ENCODE peak calls at places on chromosomes 5 and 9, in eight cellular contexts. One of them, this sample, is unnamed.

GRCh38 chr5:56233230-56233629 is at the start of gene ANKRD55:
- DNase-seq in cardiac muscle cell: peak
- DNase-seq in tibial artery: no peak
- DNase-seq in body of pancreas: no peak
- DNase-seq in IMR-90: no peak
- DNase-seq in PC-3: no peak
- DNase-seq in fibroblast of lung: peak
- DNase-seq in lower lobe of right lung: no peak
- DNase-seq in this sample: no peak

GRCh38 chr9:106092083-106092482 is 397.7 kb downstream of the TMEM38B start:
- DNase-seq in fibroblast of lung: no peak
- DNase-seq in IMR-90: no peak
- DNase-seq in lower lobe of right lung: no peak
- DNase-seq in PC-3: no peak
- DNase-seq in tibial artery: no peak
- DNase-seq in cardiac muscle cell: no peak
- DNase-seq in body of pancreas: no peak
- DNase-seq in this sample: no peak

GRCh38 chr9:96327694-96328352 is 25.8 kb upstream of the HSD17B3 start:
- DNase-seq in tibial artery: peak
- DNase-seq in PC-3: peak
- DNase-seq in lower lobe of right lung: no peak
- DNase-seq in fibroblast of lung: peak
- DNase-seq in IMR-90: peak
- DNase-seq in cardiac muscle cell: peak
- DNase-seq in body of pancreas: peak
- DNase-seq in this sample: no peak

GRCh38 chr9:69515810-69516209 is 156.4 kb downstream of the APBA1 start:
- DNase-seq in IMR-90: no peak
- DNase-seq in fibroblast of lung: no peak
- DNase-seq in cardiac muscle cell: no peak
- DNase-seq in body of pancreas: no peak
- DNase-seq in tibial artery: no peak
- DNase-seq in PC-3: no peak
- DNase-seq in lower lobe of right lung: peak
- DNase-seq in this sample: no peak

GRCh38 chr9:121568101-121568460 is 68.4 kb upstream of the GGTA1 start:
- DNase-seq in lower lobe of right lung: no peak
- DNase-seq in IMR-90: no peak
- DNase-seq in cardiac muscle cell: no peak
- DNase-seq in tibial artery: no peak
- DNase-seq in body of pancreas: peak
- DNase-seq in PC-3: no peak
- DNase-seq in fibroblast of lung: no peak
- DNase-seq in this sample: no peak

GRCh38 chr5:180813418-180813817 is 10.8 kb upstream of the MGAT1 start:
- DNase-seq in lower lobe of right lung: no peak
- DNase-seq in PC-3: peak
- DNase-seq in body of pancreas: no peak
- DNase-seq in IMR-90: no peak
- DNase-seq in fibroblast of lung: no peak
- DNase-seq in tibial artery: no peak
- DNase-seq in cardiac muscle cell: no peak
- DNase-seq in this sample: no peak

GRCh38 chr5:34717426-34718327 is 61.5 kb downstream of the RAI14 start:
- DNase-seq in tibial artery: peak
- DNase-seq in body of pancreas: no peak
- DNase-seq in cardiac muscle cell: peak
- DNase-seq in fibroblast of lung: peak
- DNase-seq in lower lobe of right lung: no peak
- DNase-seq in PC-3: peak
- DNase-seq in IMR-90: peak
- DNase-seq in this sample: no peak

GRCh38 chr5:100615362-100615761 is 80.2 kb downstream of the FAM174A start:
- DNase-seq in fibroblast of lung: no peak
- DNase-seq in IMR-90: no peak
- DNase-seq in cardiac muscle cell: no peak
- DNase-seq in PC-3: no peak
- DNase-seq in body of pancreas: no peak
- DNase-seq in tibial artery: no peak
- DNase-seq in lower lobe of right lung: no peak
- DNase-seq in this sample: no peak

GRCh38 chr9:5688109-5688508 is 59.2 kb downstream of the RIC1 start:
- DNase-seq in lower lobe of right lung: no peak
- DNase-seq in cardiac muscle cell: peak
- DNase-seq in tibial artery: no peak
- DNase-seq in IMR-90: peak
- DNase-seq in body of pancreas: no peak
- DNase-seq in fibroblast of lung: peak
- DNase-seq in PC-3: peak
- DNase-seq in this sample: no peak

GRCh38 chr5:155871623-155872022 is 455.3 kb upstream of the SGCD start:
- DNase-seq in lower lobe of right lung: no peak
- DNase-seq in PC-3: no peak
- DNase-seq in tibial artery: no peak
- DNase-seq in body of pancreas: no peak
- DNase-seq in IMR-90: no peak
- DNase-seq in cardiac muscle cell: no peak
- DNase-seq in fibroblast of lung: no peak
- DNase-seq in this sample: no peak

GRCh38 chr9:27369591-27369990 is 72.6 kb upstream of the EQTN start:
- DNase-seq in PC-3: no peak
- DNase-seq in IMR-90: no peak
- DNase-seq in tibial artery: no peak
- DNase-seq in cardiac muscle cell: no peak
- DNase-seq in fibroblast of lung: no peak
- DNase-seq in lower lobe of right lung: no peak
- DNase-seq in body of pancreas: no peak
- DNase-seq in this sample: no peak

GRCh38 chr9:27365977-27366376 is 69.0 kb upstream of the EQTN start:
- DNase-seq in IMR-90: no peak
- DNase-seq in body of pancreas: no peak
- DNase-seq in fibroblast of lung: no peak
- DNase-seq in tibial artery: no peak
- DNase-seq in lower lobe of right lung: no peak
- DNase-seq in cardiac muscle cell: no peak
- DNase-seq in PC-3: no peak
- DNase-seq in this sample: no peak

GRCh38 chr9:27367175-27367798 is 70.3 kb upstream of the EQTN start:
- DNase-seq in fibroblast of lung: no peak
- DNase-seq in cardiac muscle cell: no peak
- DNase-seq in lower lobe of right lung: no peak
- DNase-seq in tibial artery: no peak
- DNase-seq in body of pancreas: no peak
- DNase-seq in PC-3: no peak
- DNase-seq in IMR-90: no peak
- DNase-seq in this sample: no peak

GRCh38 chr9:27367922-27368316 is 71.0 kb upstream of the EQTN start:
- DNase-seq in cardiac muscle cell: no peak
- DNase-seq in body of pancreas: no peak
- DNase-seq in IMR-90: no peak
- DNase-seq in tibial artery: no peak
- DNase-seq in lower lobe of right lung: no peak
- DNase-seq in fibroblast of lung: no peak
- DNase-seq in PC-3: no peak
- DNase-seq in this sample: no peak

DNA sequence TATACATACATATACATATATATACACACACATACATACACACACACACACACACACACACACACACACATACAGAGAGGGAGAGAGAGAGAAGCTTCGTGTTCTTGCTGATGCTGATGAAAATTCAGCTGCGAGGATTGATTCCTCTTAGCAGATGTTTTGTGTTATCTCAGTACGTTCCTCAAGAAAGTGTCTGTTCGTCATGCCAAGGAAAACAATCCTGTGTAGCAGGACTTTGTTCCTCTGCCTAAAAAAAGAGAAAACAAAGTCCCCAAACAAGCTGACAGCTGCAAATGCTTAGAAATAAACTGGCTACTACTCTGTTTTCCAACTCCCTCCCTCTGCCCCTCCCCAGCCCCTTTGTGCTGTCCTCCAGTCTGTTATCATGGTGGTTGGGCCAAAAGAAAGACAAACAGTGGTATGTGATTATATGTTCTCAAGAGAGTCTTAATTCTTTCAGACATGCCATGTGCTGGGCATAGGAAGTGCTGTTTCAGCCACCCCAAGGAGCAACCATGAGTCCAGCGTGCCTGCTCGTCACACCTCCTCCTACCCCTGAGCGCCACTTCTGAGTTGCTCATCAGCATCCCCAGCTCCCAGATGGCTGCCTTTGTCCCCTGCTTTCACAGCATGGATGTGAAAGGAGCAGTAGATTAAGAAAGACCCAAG is 71.5 kb upstream of the EQTN start:
- DNase-seq in cardiac muscle cell: no peak
- DNase-seq in PC-3: no peak
- DNase-seq in lower lobe of right lung: no peak
- DNase-seq in tibial artery: peak
- DNase-seq in fibroblast of lung: peak
- DNase-seq in body of pancreas: no peak
- DNase-seq in IMR-90: no peak
- DNase-seq in this sample: no peak
- H3K27ac ChIP-seq in cardiac muscle cell: no peak
- H3K27ac ChIP-seq in PC-3: no peak
- H3K27ac ChIP-seq in lower lobe of right lung: peak
- H3K27ac ChIP-seq in tibial artery: no peak
- H3K27ac ChIP-seq in fibroblast of lung: no peak
- H3K27ac ChIP-seq in body of pancreas: peak
- H3K27ac ChIP-seq in IMR-90: no peak
- H3K27ac ChIP-seq in this sample: no peak

DNA sequence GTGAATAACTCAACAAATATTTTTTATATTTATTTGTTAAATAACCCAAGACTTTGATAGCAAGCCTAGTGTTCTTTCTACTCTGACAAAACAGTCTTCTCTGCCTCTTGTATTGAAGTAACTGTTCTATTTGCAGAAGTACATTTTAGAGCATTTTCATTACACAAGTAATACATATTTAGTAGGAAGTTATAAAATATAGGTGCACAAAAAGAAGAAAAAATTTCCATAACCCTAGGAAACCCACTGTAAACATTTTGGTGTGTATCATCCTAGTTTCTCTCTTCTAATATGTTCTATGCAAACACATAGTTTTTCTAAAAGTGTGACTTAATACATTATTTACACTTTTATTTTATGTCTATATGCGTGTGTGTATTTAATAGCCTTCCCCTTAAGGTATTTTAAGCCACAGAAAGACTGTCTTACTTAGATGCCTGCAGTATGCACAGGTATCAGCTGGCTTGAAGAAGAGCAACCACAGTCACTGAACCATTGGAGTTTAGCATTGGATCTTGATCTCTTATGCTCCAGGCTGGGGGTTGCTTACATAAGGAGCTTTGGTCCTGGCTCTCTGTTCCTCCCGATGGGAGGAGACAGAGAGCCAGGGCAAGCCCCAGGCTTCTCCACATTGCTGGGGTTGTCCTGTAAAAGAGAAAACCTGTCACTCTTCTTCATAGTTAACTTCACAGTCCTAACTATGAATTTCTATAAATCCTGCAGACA is 3.8 kb downstream of the SELENOP start:
- DNase-seq in cardiac muscle cell: no peak
- DNase-seq in PC-3: no peak
- DNase-seq in tibial artery: no peak
- DNase-seq in IMR-90: peak
- DNase-seq in fibroblast of lung: no peak
- DNase-seq in body of pancreas: no peak
- DNase-seq in lower lobe of right lung: no peak
- DNase-seq in this sample: peak
- TF ChIP-seq CTCF in cardiac muscle cell: no peak
- TF ChIP-seq CTCF in PC-3: no peak
- TF ChIP-seq CTCF in tibial artery: no peak
- TF ChIP-seq CTCF in IMR-90: no peak
- TF ChIP-seq CTCF in fibroblast of lung: peak
- TF ChIP-seq CTCF in body of pancreas: peak
- TF ChIP-seq CTCF in lower lobe of right lung: no peak
- TF ChIP-seq CTCF in this sample: peak

GRCh38 chr5:1795506-1795905 is 4.1 kb downstream of the MRPL36 start:
- DNase-seq in cardiac muscle cell: no peak
- DNase-seq in body of pancreas: no peak
- DNase-seq in IMR-90: no peak
- DNase-seq in PC-3: no peak
- DNase-seq in tibial artery: peak
- DNase-seq in fibroblast of lung: no peak
- DNase-seq in lower lobe of right lung: no peak
- DNase-seq in this sample: no peak
- H3K27ac ChIP-seq in cardiac muscle cell: no peak
- H3K27ac ChIP-seq in body of pancreas: no peak
- H3K27ac ChIP-seq in IMR-90: no peak
- H3K27ac ChIP-seq in PC-3: no peak
- H3K27ac ChIP-seq in tibial artery: no peak
- H3K27ac ChIP-seq in fibroblast of lung: no peak
- H3K27ac ChIP-seq in lower lobe of right lung: no peak
- H3K27ac ChIP-seq in this sample: no peak

DNA sequence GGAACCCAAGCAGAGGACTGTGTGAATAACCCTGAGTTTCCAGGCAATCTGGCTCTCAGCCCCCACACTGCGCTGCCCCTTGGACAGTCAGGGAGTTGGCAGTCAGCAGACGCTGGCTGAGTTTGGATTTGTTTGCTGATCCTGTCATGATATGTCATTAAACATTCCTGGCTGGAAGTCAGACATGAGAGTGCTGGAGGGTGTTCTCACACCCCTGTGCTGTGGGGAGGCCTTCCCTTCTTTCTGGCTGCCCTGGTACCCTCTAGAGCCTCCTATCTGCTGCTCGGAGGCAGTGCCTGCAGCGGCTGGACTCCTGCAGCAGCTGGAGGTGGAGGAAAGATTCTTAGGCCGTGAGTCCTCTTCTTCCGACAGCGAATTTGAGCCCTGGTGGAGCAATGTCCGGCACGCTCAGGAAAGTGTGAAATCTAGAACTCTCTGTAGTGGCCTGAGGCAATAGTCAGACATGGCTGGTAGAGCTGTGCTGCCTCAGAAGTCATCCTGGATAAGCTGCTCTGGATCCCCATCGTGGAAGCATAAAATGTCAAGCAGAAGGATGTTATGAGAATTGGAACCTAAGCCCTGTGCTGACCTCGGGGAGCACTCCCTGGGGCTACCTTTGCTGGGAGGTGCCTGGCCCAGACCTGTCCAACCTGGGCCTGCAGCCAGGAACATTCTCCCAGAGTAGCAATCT is 72.0 kb downstream of the PDE8B start:
- DNase-seq in PC-3: peak
- DNase-seq in IMR-90: peak
- DNase-seq in cardiac muscle cell: no peak
- DNase-seq in tibial artery: no peak
- DNase-seq in body of pancreas: no peak
- DNase-seq in lower lobe of right lung: no peak
- DNase-seq in fibroblast of lung: peak
- DNase-seq in this sample: peak
- TF ChIP-seq CTCF in PC-3: peak
- TF ChIP-seq CTCF in IMR-90: peak
- TF ChIP-seq CTCF in cardiac muscle cell: peak
- TF ChIP-seq CTCF in tibial artery: no peak
- TF ChIP-seq CTCF in body of pancreas: peak
- TF ChIP-seq CTCF in lower lobe of right lung: no peak
- TF ChIP-seq CTCF in fibroblast of lung: peak
- TF ChIP-seq CTCF in this sample: peak

GRCh38 chr9:36290996-36291395 is 32.7 kb upstream of the GNE start:
- DNase-seq in PC-3: no peak
- DNase-seq in body of pancreas: no peak
- DNase-seq in IMR-90: no peak
- DNase-seq in tibial artery: no peak
- DNase-seq in cardiac muscle cell: no peak
- DNase-seq in lower lobe of right lung: no peak
- DNase-seq in fibroblast of lung: no peak
- DNase-seq in this sample: no peak
- H3K27ac ChIP-seq in PC-3: no peak
- H3K27ac ChIP-seq in body of pancreas: no peak
- H3K27ac ChIP-seq in IMR-90: no peak
- H3K27ac ChIP-seq in tibial artery: no peak
- H3K27ac ChIP-seq in cardiac muscle cell: no peak
- H3K27ac ChIP-seq in lower lobe of right lung: no peak
- H3K27ac ChIP-seq in fibroblast of lung: no peak
- H3K27ac ChIP-seq in this sample: no peak

GRCh38 chr5:15791274-15791673 is 291.3 kb downstream of the FBXL7 start:
- DNase-seq in tibial artery: no peak
- DNase-seq in IMR-90: no peak
- DNase-seq in fibroblast of lung: peak
- DNase-seq in cardiac muscle cell: no peak
- DNase-seq in body of pancreas: no peak
- DNase-seq in lower lobe of right lung: no peak
- DNase-seq in PC-3: peak
- DNase-seq in this sample: no peak
- TF ChIP-seq CTCF in tibial artery: no peak
- TF ChIP-seq CTCF in IMR-90: no peak
- TF ChIP-seq CTCF in fibroblast of lung: no peak
- TF ChIP-seq CTCF in cardiac muscle cell: peak
- TF ChIP-seq CTCF in body of pancreas: no peak
- TF ChIP-seq CTCF in lower lobe of right lung: no peak
- TF ChIP-seq CTCF in PC-3: peak
- TF ChIP-seq CTCF in this sample: no peak